ENCODE peak calls at places on chromosomes 12 and 14, in ten cellular contexts. I is stimulated activated CD8-positive, alpha-beta memory T cell treated with anti-CD3 and anti-CD28 coated beads, Interleukin-15, amount 100 ng/mL, for 24 hours; G is naive thymus-derived CD8-positive, alpha-beta T cell; Y is left colon; V is T47D; B is activated naive CD8-positive, alpha-beta T cell treated with anti-CD3 and anti-CD28 coated beads, Interleukin-2, amount 50 U/mL, for 16 hours; Z is T-helper 9 cell; L is endothelial cell; A is non-pigmented ciliary epithelial cell; Q is activated CD4-positive, alpha-beta T cell treated with anti-CD3 and anti-CD28 coated beads for 48 hours. F is an unnamed sample.

GRCh38 chr12:15982471-15982870 is 71.3 kb downstream of the DERA start:
- DNase-seq in Y (no peak), G (no peak), B (no peak), Z (no peak), V (peak), L (no peak), A (peak), I (no peak), Q (no peak), F (no peak)

GRCh38 chr12:66647034-66647691 is 31.7 kb downstream of the GRIP1 start:
- DNase-seq in L (no peak), Z (no peak), I (no peak), B (no peak), G (no peak), Y (no peak), Q (no peak), V (no peak), A (peak), F (no peak)

GRCh38 chr14:36519431-36520321 is at the start of gene NKX2-1:
- DNase-seq in Q (peak), V (no peak), B (no peak), Y (no peak), I (no peak), A (no peak), L (no peak), Z (no peak), G (no peak), F (no peak)

GRCh38 chr12:33825442-33825841 is 196.9 kb upstream of the ALG10 start:
- DNase-seq in Q (no peak), Z (no peak), V (no peak), A (peak), L (no peak), B (no peak), G (no peak), Y (no peak), I (no peak), F (no peak)

GRCh38 chr12:54127538-54128259 is 61.1 kb downstream of the SMUG1 start:
- DNase-seq in G (no peak), Z (no peak), L (no peak), I (no peak), Y (no peak), B (no peak), V (no peak), A (no peak), Q (no peak), F (no peak)

GRCh38 chr12:68154768-68155167 is 4.8 kb downstream of the IFNG start:
- DNase-seq in G (no peak), B (no peak), I (no peak), A (no peak), Y (no peak), Z (no peak), Q (no peak), L (no peak), V (no peak), F (no peak)

GRCh38 chr12:90099288-90099687 is 390.6 kb upstream of the ATP2B1 start:
- DNase-seq in I (no peak), Z (no peak), Y (no peak), V (no peak), B (no peak), A (peak), Q (no peak), G (no peak), L (no peak), F (no peak)

GRCh38 chr12:5438671-5439200 is 6.8 kb downstream of the NTF3 start:
- DNase-seq in G (no peak), Q (no peak), I (no peak), B (no peak), Z (no peak), A (no peak), Y (no peak), L (no peak), V (no peak), F (no peak)

GRCh38 chr14:102197317-102197850 is 57.7 kb downstream of the WDR20 start:
- DNase-seq in A (no peak), L (no peak), Q (no peak), V (no peak), Z (no peak), Y (no peak), I (no peak), B (no peak), G (no peak), F (no peak)

GRCh38 chr14:96042218-96042930 is 3.2 kb downstream of the C14orf132 start:
- DNase-seq in V (no peak), Q (no peak), A (no peak), G (no peak), L (no peak), I (no peak), Y (no peak), Z (no peak), B (no peak), F (no peak)

GRCh38 chr14:77376380-77376770 is 519 bp downstream of the TMED8 start:
- DNase-seq in Q (peak), Z (peak), V (peak), L (peak), Y (peak), I (no peak), G (no peak), A (no peak), B (no peak), F (peak)

GRCh38 chr14:66496188-66496807 is 10.1 kb downstream of the CCDC196 start:
- DNase-seq in Q (no peak), Y (peak), Z (no peak), L (no peak), B (no peak), A (no peak), G (no peak), I (no peak), V (no peak), F (no peak)

GRCh38 chr12:39595923-39596322 is 23.7 kb downstream of the ABCD2 start:
- DNase-seq in L (no peak), Y (no peak), G (no peak), Z (no peak), B (no peak), I (no peak), Q (no peak), V (no peak), A (no peak), F (no peak)

GRCh38 chr12:71439613-71440392 is at the start of gene LGR5:
- DNase-seq in G (no peak), L (peak), V (peak), A (no peak), Z (no peak), I (no peak), B (no peak), Y (peak), Q (peak), F (peak)

GRCh38 chr14:56310643-56311042 is 192.4 kb downstream of the PELI2 start:
- DNase-seq in A (peak), L (no peak), Q (no peak), Y (no peak), G (no peak), V (no peak), B (no peak), I (no peak), Z (no peak), F (no peak)

GRCh38 chr12:1927751-1928351 is 9.4 kb upstream of the CACNA2D4 start:
- DNase-seq in Q (no peak), G (no peak), L (no peak), Z (no peak), Y (no peak), B (no peak), I (no peak), A (no peak), V (no peak), F (peak)

GRCh38 chr12:14896477-14897184 is 11.0 kb upstream of the MGP start:
- DNase-seq in G (no peak), Y (no peak), L (no peak), Q (no peak), I (no peak), A (peak), B (no peak), V (no peak), Z (no peak), F (no peak)

GRCh38 chr12:40692617-40693502 is 621 bp downstream of the CNTN1 start:
- DNase-seq in Q (no peak), B (no peak), V (peak), I (no peak), Y (peak), A (no peak), G (no peak), Z (no peak), L (peak), F (peak)

GRCh38 chr12:14849664-14850063 is 6.3 kb upstream of the ART4 start:
- DNase-seq in Z (no peak), Q (no peak), I (no peak), Y (no peak), L (no peak), A (no peak), G (no peak), V (no peak), B (no peak), F (no peak)

GRCh38 chr14:69261761-69262331 is 1.9 kb downstream of the GALNT16 start:
- DNase-seq in I (no peak), L (peak), B (no peak), Q (no peak), Z (no peak), Y (peak), A (no peak), V (no peak), G (no peak), F (no peak)

GRCh38 chr14:97946291-97946690 is 1149.1 kb downstream of the VRK1 start:
- DNase-seq in L (peak), Q (no peak), A (no peak), I (no peak), V (no peak), Y (no peak), B (no peak), Z (no peak), G (no peak), F (no peak)

GRCh38 chr12:89162704-89163261 is 189.5 kb downstream of the DUSP6 start:
- DNase-seq in G (no peak), I (no peak), B (peak), V (no peak), Z (no peak), Y (no peak), L (no peak), A (peak), Q (peak), F (no peak)

GRCh38 chr14:77495354-77495753 is 3.3 kb downstream of the ISM2 start:
- DNase-seq in B (no peak), A (no peak), Q (no peak), V (no peak), G (no peak), Z (no peak), I (no peak), L (no peak), Y (no peak), F (no peak)

GRCh38 chr12:57429473-57430116 is 1.2 kb downstream of the R3HDM2 start:
- DNase-seq in Q (no peak), L (no peak), G (no peak), V (peak), A (no peak), I (no peak), Y (peak), B (no peak), Z (no peak), F (no peak)

GRCh38 chr14:89206426-89206825 is 210.6 kb downstream of the FOXN3 start:
- DNase-seq in Z (no peak), B (no peak), Q (no peak), Y (no peak), L (no peak), V (no peak), G (no peak), I (no peak), A (no peak), F (no peak)

GRCh38 chr12:104357431-104357952 is 54.0 kb downstream of the EID3 start:
- DNase-seq in L (no peak), G (no peak), Z (no peak), I (no peak), Q (no peak), A (no peak), B (no peak), V (peak), Y (no peak), F (no peak)

GRCh38 chr14:24064856-24065255 is 6.5 kb upstream of the CPNE6 start:
- DNase-seq in A (no peak), V (no peak), Z (no peak), Y (no peak), L (no peak), Q (no peak), G (no peak), B (no peak), I (no peak), F (no peak)

F was measured in mesothelial cell of epicardium.